ENCODE peak calls at places on chromosomes 12 and 14, in six cellular contexts. I is endothelial cell of umbilical vein, A is Peyer's patch, X is NCI-H1105 treated with DMSO at 0.1 percent for 48 hours, R is osteocyte, G is astrocyte of the spinal cord. S is an unnamed sample.
A peak's percentile ranks its signal among the peaks of the same experiment; 100 is the strongest.

GRCh38 chr12:17579148-17580026 is 510.6 kb downstream of the RERGL start:
- DNase-seq in I (no peak), A (no peak), X (no peak), R (no peak), G (no peak), S (no peak)

GRCh38 chr14:26323781-26324363 is 274.0 kb downstream of the NOVA1 start:
- DNase-seq in I (no peak), A (no peak), X (peak; percentile 93), R (no peak), G (no peak), S (no peak)

GRCh38 chr12:124445121-124445718 is 122.2 kb downstream of the NCOR2 start:
- DNase-seq in I (no peak), A (no peak), X (no peak), R (no peak), G (no peak), S (no peak)

GRCh38 chr14:39488600-39488999 is 56.4 kb upstream of the FBXO33 start:
- DNase-seq in I (no peak), A (no peak), X (peak; percentile 67), R (no peak), G (peak; percentile 12), S (no peak)

GRCh38 chr12:106074706-106075392 is 63.9 kb downstream of the NUAK1 start:
- DNase-seq in I (peak; percentile 87), A (no peak), X (no peak), R (no peak), G (peak; percentile 75), S (no peak)

GRCh38 chr14:20516921-20517320 is 11.6 kb downstream of the RNASE10 start:
- DNase-seq in I (peak; percentile 82), A (no peak), X (no peak), R (no peak), G (peak; percentile 36), S (no peak)

GRCh38 chr12:1326258-1326657 is 268.1 kb downstream of the FBXL14 start:
- DNase-seq in I (no peak), A (no peak), X (no peak), R (no peak), G (no peak), S (no peak)

GRCh38 chr14:100436745-100437406 is 113.7 kb downstream of the SLC25A47 start:
- DNase-seq in I (no peak), A (no peak), X (no peak), R (peak; percentile 38), G (no peak), S (no peak)

GRCh38 chr12:105931762-105932587 is 206.8 kb downstream of the NUAK1 start:
- DNase-seq in I (no peak), A (no peak), X (no peak), R (no peak), G (no peak), S (no peak)

GRCh38 chr12:6821271-6821673 is 349 bp upstream of the GPR162 start:
- DNase-seq in I (peak; percentile 83), A (peak; percentile 26), X (peak; percentile 70), R (no peak), G (peak; percentile 67), S (peak; percentile 61)

GRCh38 chr14:103576371-103577024 is 13.7 kb downstream of the COA8 start:
- DNase-seq in I (peak; percentile 95), A (peak; percentile 38), X (peak; percentile 62), R (peak; percentile 94), G (peak; percentile 85), S (no peak)

GRCh38 chr12:86801439-86801838 is 545.2 kb upstream of the MGAT4C start:
- DNase-seq in I (no peak), A (no peak), X (no peak), R (no peak), G (no peak), S (no peak)

GRCh38 chr12:66035289-66035961 is 95.1 kb downstream of the LLPH start:
- DNase-seq in I (peak; percentile 71), A (no peak), X (no peak), R (no peak), G (peak; percentile 74), S (no peak)

GRCh38 chr14:68203871-68204270 is 384.3 kb downstream of the RAD51B start:
- DNase-seq in I (peak; percentile 63), A (no peak), X (no peak), R (no peak), G (no peak), S (no peak)

GRCh38 chr12:126874427-126875026 is 1392.4 kb upstream of the TMEM132C start:
- DNase-seq in I (no peak), A (peak; percentile 32), X (peak; percentile 61), R (peak; percentile 85), G (peak; percentile 59), S (peak; percentile 61)

GRCh38 chr12:12506541-12506940 is 56.1 kb downstream of the DUSP16 start:
- DNase-seq in I (no peak), A (no peak), X (no peak), R (no peak), G (peak; percentile 36), S (no peak)

GRCh38 chr12:642633-643477 is 20.4 kb downstream of the NINJ2 start:
- DNase-seq in I (peak; percentile 52), A (peak; percentile 83), X (no peak), R (peak; percentile 89), G (peak; percentile 47), S (peak; percentile 85)

GRCh38 chr14:26319139-26319864 is 278.5 kb downstream of the NOVA1 start:
- DNase-seq in I (no peak), A (no peak), X (no peak), R (no peak), G (no peak), S (no peak)

GRCh38 chr14:95189400-95190162 is 32.3 kb upstream of the DICER1 start:
- DNase-seq in I (no peak), A (no peak), X (peak; percentile 99), R (no peak), G (peak; percentile 3), S (no peak)

GRCh38 chr14:68510201-68510600 is 282.7 kb downstream of the ZFP36L1 start:
- DNase-seq in I (no peak), A (no peak), X (no peak), R (no peak), G (peak; percentile 57), S (no peak)

GRCh38 chr12:87922721-87923120 is 106.5 kb downstream of the C12orf50 start:
- DNase-seq in I (no peak), A (no peak), X (no peak), R (no peak), G (no peak), S (no peak)

GRCh38 chr14:100203146-100203545 is 35.8 kb upstream of the YY1 start:
- DNase-seq in I (no peak), A (no peak), X (no peak), R (no peak), G (no peak), S (no peak)

GRCh38 chr12:106297681-106298080 is 4.9 kb upstream of the TCP11L2 start:
- DNase-seq in I (no peak), A (peak; percentile 51), X (no peak), R (no peak), G (no peak), S (peak; percentile 28)

GRCh38 chr14:103121846-103122577 is 1.2 kb upstream of the TNFAIP2 start:
- DNase-seq in I (peak; percentile 73), A (peak; percentile 37), X (peak; percentile 98), R (no peak), G (peak; percentile 54), S (no peak)

GRCh38 chr12:29889737-29890136 is 106.0 kb upstream of the TMTC1 start:
- DNase-seq in I (peak; percentile 25), A (no peak), X (no peak), R (no peak), G (peak; percentile 27), S (no peak)

GRCh38 chr12:60947533-60947932 is 1312.7 kb upstream of the USP15 start:
- DNase-seq in I (no peak), A (no peak), X (peak; percentile 89), R (no peak), G (no peak), S (no peak)

GRCh38 chr14:65229431-65230286 is 127.3 kb upstream of the MAX start:
- DNase-seq in I (peak; percentile 67), A (peak; percentile 37), X (peak; percentile 89), R (no peak), G (peak; percentile 54), S (peak; percentile 62)

GRCh38 chr14:69685716-69686115 is 74.3 kb downstream of the SUSD6 start:
- DNase-seq in I (no peak), A (peak; percentile 44), X (peak; percentile 95), R (no peak), G (peak; percentile 60), S (no peak)

GRCh38 chr12:124771462-124772361 is 92.0 kb downstream of the SCARB1 start:
- DNase-seq in I (peak; percentile 62), A (peak; percentile 84), X (peak; percentile 41), R (peak; percentile 94), G (peak; percentile 66), S (peak; percentile 86)

GRCh38 chr12:124765571-124766489 is 97.8 kb downstream of the SCARB1 start:
- DNase-seq in I (no peak), A (no peak), X (no peak), R (no peak), G (no peak), S (no peak)

GRCh38 chr12:21615441-21615840 is 10.8 kb upstream of the GYS2 start:
- DNase-seq in I (peak; percentile 92), A (no peak), X (no peak), R (no peak), G (no peak), S (no peak)

GRCh38 chr14:80621701-80622100 is 319.8 kb downstream of the CEP128 start:
- DNase-seq in I (peak; percentile 71), A (no peak), X (no peak), R (no peak), G (peak; percentile 52), S (no peak)

GRCh38 chr14:101507306-101508150 is 53.8 kb upstream of the DIO3 start:
- DNase-seq in I (no peak), A (no peak), X (no peak), R (no peak), G (no peak), S (peak; percentile 11)

GRCh38 chr14:20820063-20820904 is 17.6 kb upstream of the RNASE1 start:
- DNase-seq in I (no peak), A (no peak), X (peak; percentile 7), R (no peak), G (no peak), S (no peak)

GRCh38 chr12:57215668-57216013 is 953 bp upstream of the NXPH4 start:
- DNase-seq in I (no peak), A (peak; percentile 33), X (no peak), R (no peak), G (no peak), S (peak; percentile 60)

GRCh38 chr14:72104011-72104613 is 171.9 kb downstream of the RGS6 start:
- DNase-seq in I (no peak), A (no peak), X (no peak), R (no peak), G (no peak), S (peak; percentile 55)

GRCh38 chr12:46661161-46661845 is 164.5 kb downstream of the SLC38A4 start:
- DNase-seq in I (peak; percentile 94), A (no peak), X (peak; percentile 74), R (no peak), G (peak; percentile 92), S (no peak)

S was measured in activated naive CD4-positive, alpha-beta T cell treated with anti-CD3 and anti-CD28 coated beads, Interleukin-2, amount 10 ng/mL, durations not matched to agents 7 days and 5 days.